ENCODE peak calls at places on chromosomes 2 and 18, in eight cellular contexts. G is GM10248; Z is NCI-H1417; K is T follicular helper cell; L is KG1; F is stimulated activated CD4-positive, alpha-beta T cell treated with anti-CD3 and anti-CD28 coated beads, Interleukin-2, amount 100 ng/mL, for 48 hours; T is foreskin melanocyte; M is HFFc6. R is an unnamed sample.

GRCh38 chr2:145325485-145325884 is 805.6 kb upstream of the ZEB2 start:
- DNase-seq in L (no peak), M (no peak), F (no peak), T (no peak), K (no peak), Z (no peak), G (no peak), R (no peak)

GRCh38 chr2:149019768-149020167 is 18.7 kb upstream of the LYPD6B start:
- DNase-seq in Z (no peak), T (no peak), K (no peak), G (no peak), L (no peak), F (no peak), M (no peak), R (no peak)

GRCh38 chr2:39068757-39069515 is 51.9 kb downstream of the SOS1 start:
- DNase-seq in T (no peak), F (no peak), M (peak), K (no peak), L (no peak), Z (no peak), G (no peak), R (no peak)

GRCh38 chr2:28610583-28611201 is 114.8 kb downstream of the PLB1 start:
- DNase-seq in T (peak), Z (no peak), F (peak), G (peak), K (no peak), M (peak), L (no peak), R (peak)

GRCh38 chr18:28905509-28905908 is 728.6 kb upstream of the CDH2 start:
- DNase-seq in L (no peak), T (no peak), K (no peak), G (no peak), Z (no peak), M (peak), F (no peak), R (peak)

GRCh38 chr2:205752924-205753323 is 70.6 kb downstream of the NRP2 start:
- DNase-seq in G (no peak), Z (no peak), F (no peak), K (no peak), M (no peak), T (no peak), L (no peak), R (no peak)

GRCh38 chr2:150047731-150048130 is 439.7 kb downstream of the RND3 start:
- DNase-seq in F (no peak), L (no peak), K (no peak), G (no peak), T (no peak), Z (no peak), M (no peak), R (no peak)

GRCh38 chr18:3062798-3063563 is 50.0 kb upstream of the LPIN2 start:
- DNase-seq in T (peak), L (peak), G (peak), M (peak), F (peak), K (peak), Z (peak), R (peak)

GRCh38 chr18:61616111-61616610 is 276.6 kb downstream of the RNF152 start:
- DNase-seq in M (no peak), K (no peak), L (no peak), F (no peak), G (no peak), Z (no peak), T (no peak), R (no peak)

GRCh38 chr2:12910431-12910830 is 193.7 kb downstream of the TRIB2 start:
- DNase-seq in Z (no peak), T (no peak), L (no peak), G (no peak), M (no peak), F (no peak), K (no peak), R (no peak)

GRCh38 chr2:201621293-201621999 is 21.9 kb downstream of the TMEM237 start:
- DNase-seq in T (no peak), Z (no peak), L (no peak), F (no peak), G (no peak), K (no peak), M (no peak), R (no peak)

GRCh38 chr2:206526416-206526815 is 83.1 kb downstream of the ADAM23 start:
- DNase-seq in M (no peak), G (no peak), Z (no peak), T (no peak), K (no peak), L (no peak), F (no peak), R (no peak)

GRCh38 chr2:160952462-160952861 is 207.8 kb upstream of the TANK start:
- DNase-seq in L (no peak), T (no peak), G (no peak), M (no peak), K (no peak), Z (no peak), F (no peak), R (peak)

GRCh38 chr2:172434821-172435607 is 7.6 kb downstream of the ITGA6 start:
- DNase-seq in F (no peak), M (no peak), Z (peak), T (no peak), L (no peak), K (peak), G (no peak), R (no peak)

GRCh38 chr2:166417669-166418068 is 41.9 kb upstream of the SCN9A start:
- DNase-seq in G (peak), L (no peak), M (peak), Z (no peak), F (no peak), T (no peak), K (no peak), R (peak)

GRCh38 chr2:127014630-127015029 is 92.3 kb downstream of the BIN1 start:
- DNase-seq in Z (no peak), L (no peak), F (no peak), K (no peak), M (peak), T (no peak), G (no peak), R (peak)

GRCh38 chr18:7813131-7813530 is 246.0 kb downstream of the PTPRM start:
- DNase-seq in T (no peak), K (no peak), G (no peak), M (no peak), Z (no peak), F (no peak), L (no peak), R (no peak)

GRCh38 chr2:237618449-237618848 is 8.9 kb upstream of the LRRFIP1 start:
- DNase-seq in K (no peak), T (no peak), L (no peak), M (peak), F (no peak), Z (no peak), G (no peak), R (peak)

GRCh38 chr2:213084261-213084660 is 67.2 kb downstream of the IKZF2 start:
- DNase-seq in M (no peak), T (no peak), G (no peak), L (no peak), F (no peak), K (no peak), Z (no peak), R (no peak)

GRCh38 chr18:43620936-43621335 is 343.6 kb upstream of the SYT4 start:
- DNase-seq in L (no peak), M (peak), G (peak), K (no peak), F (no peak), T (peak), Z (peak), R (peak)

GRCh38 chr2:203711399-203711798 is 5.0 kb downstream of the CD28 start:
- DNase-seq in M (no peak), L (no peak), G (no peak), F (no peak), Z (no peak), K (no peak), T (no peak), R (no peak)

GRCh38 chr2:157055660-157056199 is 201.8 kb upstream of the GALNT5 start:
- DNase-seq in F (no peak), M (peak), L (peak), Z (no peak), K (no peak), G (no peak), T (peak), R (peak)

GRCh38 chr2:861655-862355 is 88.8 kb upstream of the SNTG2 start:
- DNase-seq in K (no peak), T (no peak), G (no peak), L (no peak), F (no peak), Z (peak), M (no peak), R (no peak)

GRCh38 chr2:111897924-111898702 is at the start of gene MERTK:
- DNase-seq in M (no peak), Z (peak), L (peak), F (peak), T (peak), K (peak), G (peak), R (peak)

GRCh38 chr2:59589881-59590280 is 963.6 kb downstream of the BCL11A start:
- DNase-seq in Z (no peak), T (peak), L (no peak), F (no peak), M (no peak), K (no peak), G (no peak), R (no peak)

GRCh38 chr2:1605659-1606400 is 138.5 kb downstream of the PXDN start:
- DNase-seq in T (no peak), Z (no peak), M (peak), K (no peak), L (no peak), F (no peak), G (no peak), R (peak)

GRCh38 chr2:230153390-230153976 is 66.3 kb downstream of the SP110 start:
- DNase-seq in M (no peak), Z (no peak), L (no peak), T (no peak), G (no peak), F (no peak), K (no peak), R (no peak)

GRCh38 chr2:20403693-20404381 is 43.0 kb upstream of the RHOB start:
- DNase-seq in T (no peak), Z (no peak), F (no peak), K (no peak), G (no peak), M (no peak), L (no peak), R (no peak)

GRCh38 chr2:177914247-177914646 is 158.3 kb downstream of the PDE11A start:
- DNase-seq in G (no peak), T (no peak), F (no peak), Z (no peak), K (no peak), L (no peak), M (no peak), R (no peak)

GRCh38 chr2:53130441-53130943 is 637.1 kb upstream of the CHAC2 start:
- DNase-seq in G (no peak), T (peak), F (no peak), Z (no peak), M (peak), L (no peak), K (no peak), R (peak)